ENCODE peak calls at places on chromosome 19, in four cellular contexts. J is GM12878, E is HCT116, H is WTC11. A is an unnamed sample.

GRCh38 chr19:10112037-10112751 is 701 bp downstream of the P2RY11 start:
- DNase-seq in J (no peak), E (no peak), H (no peak), A (no peak)

GRCh38 chr19:41445575-41445974 is 2.6 kb downstream of the ERICH4 start:
- DNase-seq in J (no peak), E (no peak), H (no peak), A (peak)

GRCh38 chr19:17475541-17476115 is 5.3 kb downstream of the SLC27A1 start:
- DNase-seq in J (no peak), E (peak), H (no peak), A (no peak)

GRCh38 chr19:18915639-18916038 is 3.5 kb downstream of the COPE start:
- DNase-seq in J (no peak), E (peak), H (peak), A (peak)

GRCh38 chr19:15622991-15623390 is 8.0 kb downstream of the CYP4F8 start:
- DNase-seq in J (no peak), E (no peak), H (no peak), A (no peak)

GRCh38 chr19:16235811-16236710 is 38.4 kb downstream of the AP1M1 start:
- DNase-seq in J (no peak), E (no peak), H (no peak), A (no peak)

GRCh38 chr19:52297601-52298358 is 811 bp downstream of the ZNF480 start:
- DNase-seq in J (no peak), E (no peak), H (no peak), A (no peak)

GRCh38 chr19:47157455-47158321 is 27.1 kb downstream of the SAE1 start:
- DNase-seq in J (no peak), E (no peak), H (peak), A (peak)

GRCh38 chr19:18854982-18855381 is 23.2 kb downstream of the UPF1 start:
- DNase-seq in J (no peak), E (no peak), H (no peak), A (no peak)

GRCh38 chr19:18851673-18852325 is 20.0 kb downstream of the UPF1 start:
- DNase-seq in J (no peak), E (no peak), H (no peak), A (no peak)

GRCh38 chr19:47595937-47596336 is 13.0 kb upstream of the BICRA start:
- DNase-seq in J (no peak), E (no peak), H (no peak), A (no peak)

GRCh38 chr19:51318687-51319675 is 7.5 kb downstream of the IGLON5 start:
- DNase-seq in J (no peak), E (no peak), H (no peak), A (no peak)

GRCh38 chr19:31126236-31126635 is 223.0 kb downstream of the TSHZ3 start:
- DNase-seq in J (no peak), E (no peak), H (no peak), A (no peak)

GRCh38 chr19:58556633-58557252 is 1.7 kb downstream of the UBE2M start:
- DNase-seq in J (no peak), E (no peak), H (no peak), A (no peak)

GRCh38 chr19:19040417-19040816 is 7.0 kb downstream of the ARMC6 start:
- DNase-seq in J (no peak), E (no peak), H (no peak), A (no peak)

GRCh38 chr19:48737360-48737998 is 2.9 kb downstream of the RASIP1 start:
- DNase-seq in J (no peak), E (no peak), H (peak), A (no peak)

GRCh38 chr19:40702337-40703012 is 12.0 kb upstream of the NUMBL start:
- DNase-seq in J (no peak), E (no peak), H (peak), A (peak)

GRCh38 chr19:34985249-34986022 is 14.7 kb upstream of the GRAMD1A start:
- DNase-seq in J (no peak), E (no peak), H (peak), A (peak)

GRCh38 chr19:15897738-15898276 is at the start of gene CYP4F2:
- DNase-seq in J (no peak), E (no peak), H (no peak), A (no peak)

GRCh38 chr19:34171539-34171876 is 796 bp upstream of the LSM14A start:
- DNase-seq in J (peak), E (no peak), H (no peak), A (no peak)

GRCh38 chr19:45821570-45821969 is 6.5 kb upstream of the RSPH6A start:
- DNase-seq in J (no peak), E (no peak), H (no peak), A (no peak)

GRCh38 chr19:45638930-45639729 is at the start of gene EML2:
- DNase-seq in J (no peak), E (no peak), H (peak), A (no peak)

GRCh38 chr19:5046339-5047039 is 77.6 kb downstream of the KDM4B start:
- DNase-seq in J (no peak), E (no peak), H (no peak), A (no peak)

GRCh38 chr19:47226426-47227346 is 4.3 kb downstream of the BBC3 start:
- DNase-seq in J (peak), E (peak), H (no peak), A (no peak)

GRCh38 chr19:22610121-22610520 is 24.0 kb upstream of the ZNF492 start:
- DNase-seq in J (no peak), E (no peak), H (no peak), A (no peak)

GRCh38 chr19:16945762-16946465 is 57.1 kb downstream of the F2RL3 start:
- DNase-seq in J (no peak), E (no peak), H (no peak), A (no peak)

GRCh38 chr19:33675501-33676124 is 53.9 kb downstream of the CHST8 start:
- DNase-seq in J (no peak), E (no peak), H (no peak), A (no peak)

GRCh38 chr19:54551293-54551692 is 22.3 kb upstream of the LILRA2 start:
- DNase-seq in J (peak), E (no peak), H (no peak), A (no peak)

GRCh38 chr19:29952646-29953045 is 10.6 kb downstream of the URI1 start:
- DNase-seq in J (no peak), E (no peak), H (no peak), A (no peak)

GRCh38 chr19:49151339-49152217 is 3.6 kb downstream of the HRC start:
- DNase-seq in J (no peak), E (peak), H (peak), A (peak)

GRCh38 chr19:46624958-46625661 is at the start of gene PTGIR:
- DNase-seq in J (no peak), E (no peak), H (no peak), A (no peak)

GRCh38 chr19:11853358-11853757 is 4.8 kb downstream of the ZNF439 start:
- DNase-seq in J (no peak), E (no peak), H (no peak), A (no peak)

GRCh38 chr19:31232220-31232619 is 117.0 kb downstream of the TSHZ3 start:
- DNase-seq in J (no peak), E (no peak), H (no peak), A (no peak)

GRCh38 chr19:6225232-6225635 is 54.5 kb downstream of the MLLT1 start:
- DNase-seq in J (no peak), E (no peak), H (no peak), A (no peak)

GRCh38 chr19:53103141-53103902 is at the start of gene ZNF160:
- DNase-seq in J (peak), E (peak), H (peak), A (peak)

GRCh38 chr19:21084343-21084742 is 2.3 kb downstream of the ZNF714 start:
- DNase-seq in J (peak), E (no peak), H (no peak), A (no peak)

GRCh38 chr19:34459614-34460013 is 21.9 kb upstream of the WTIP start:
- DNase-seq in J (no peak), E (no peak), H (no peak), A (no peak)

GRCh38 chr19:11539495-11540365 is 1.1 kb downstream of the CNN1 start:
- DNase-seq in J (no peak), E (no peak), H (peak), A (peak)

DNA sequence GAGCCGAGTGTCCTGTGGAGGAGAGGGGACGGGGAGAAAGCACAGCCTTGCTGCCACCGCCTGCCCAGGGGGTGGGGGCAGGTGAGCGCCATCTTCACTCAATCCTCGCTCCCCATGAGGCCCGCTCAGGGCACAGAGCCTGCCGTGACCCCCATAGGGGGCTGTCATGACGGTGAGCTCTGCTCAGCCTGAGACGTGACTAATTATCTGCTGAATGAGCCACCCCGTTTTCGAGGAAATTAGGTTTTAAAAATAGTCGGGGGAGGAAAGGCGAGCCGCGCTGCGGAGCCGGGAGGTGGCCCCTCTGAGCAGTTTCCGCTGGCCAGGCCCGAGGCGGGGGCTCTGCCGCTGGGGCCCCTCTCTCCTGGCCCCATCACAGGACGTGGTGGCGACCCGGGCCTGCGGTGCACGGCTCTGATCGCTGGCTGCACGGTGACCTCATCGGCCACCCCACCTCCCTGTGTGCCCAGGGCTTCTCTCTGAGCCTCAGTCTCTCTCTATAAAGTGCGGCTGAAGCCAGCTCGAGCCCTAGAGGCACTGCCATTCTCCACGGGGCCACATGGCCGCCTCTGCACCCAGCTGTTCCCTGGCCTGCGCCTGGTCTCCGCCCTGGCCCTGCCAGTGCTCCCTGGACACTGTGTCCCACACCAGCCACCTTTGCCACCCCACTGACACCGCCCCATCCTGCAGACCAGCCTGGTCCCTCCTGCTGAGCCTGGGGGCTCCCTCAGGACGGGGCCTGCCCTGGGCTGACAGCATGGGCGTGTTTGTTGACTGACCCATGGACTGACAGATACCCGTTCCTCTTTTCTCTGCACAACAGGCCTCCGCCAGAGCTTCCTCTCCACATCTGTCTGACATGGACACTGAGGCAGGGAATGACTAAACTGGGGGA is 28.3 kb downstream of the PIP5K1C start:
- DNase-seq in J (no peak), E (no peak), H (no peak), A (no peak)
- TF ChIP-seq SP1 in J (no peak), E (no peak), H (no peak), A (no peak)

GRCh38 chr19:38557205-38557799 is 60.5 kb downstream of the MAP4K1 start:
- DNase-seq in J (peak), E (no peak), H (no peak), A (no peak)
- TF ChIP-seq SP1 in J (peak), E (no peak), H (no peak), A (no peak)

GRCh38 chr19:43439183-43440063 is 24.7 kb downstream of the TEX101 start:
- DNase-seq in J (no peak), E (peak), H (no peak), A (no peak)
- TF ChIP-seq SP1 in J (no peak), E (peak), H (no peak), A (no peak)

GRCh38 chr19:2276429-2276989 is 5.5 kb downstream of the PEAK3 start:
- DNase-seq in J (no peak), E (no peak), H (no peak), A (no peak)

GRCh38 chr19:2275588-2276428 is 6.2 kb downstream of the PEAK3 start:
- DNase-seq in J (no peak), E (no peak), H (no peak), A (no peak)

GRCh38 chr19:2273356-2274184 is 8.4 kb downstream of the PEAK3 start:
- DNase-seq in J (peak), E (peak), H (peak), A (peak)

GRCh38 chr19:2274185-2274711 is 7.7 kb downstream of the PEAK3 start:
- DNase-seq in J (no peak), E (no peak), H (no peak), A (no peak)

DNA sequence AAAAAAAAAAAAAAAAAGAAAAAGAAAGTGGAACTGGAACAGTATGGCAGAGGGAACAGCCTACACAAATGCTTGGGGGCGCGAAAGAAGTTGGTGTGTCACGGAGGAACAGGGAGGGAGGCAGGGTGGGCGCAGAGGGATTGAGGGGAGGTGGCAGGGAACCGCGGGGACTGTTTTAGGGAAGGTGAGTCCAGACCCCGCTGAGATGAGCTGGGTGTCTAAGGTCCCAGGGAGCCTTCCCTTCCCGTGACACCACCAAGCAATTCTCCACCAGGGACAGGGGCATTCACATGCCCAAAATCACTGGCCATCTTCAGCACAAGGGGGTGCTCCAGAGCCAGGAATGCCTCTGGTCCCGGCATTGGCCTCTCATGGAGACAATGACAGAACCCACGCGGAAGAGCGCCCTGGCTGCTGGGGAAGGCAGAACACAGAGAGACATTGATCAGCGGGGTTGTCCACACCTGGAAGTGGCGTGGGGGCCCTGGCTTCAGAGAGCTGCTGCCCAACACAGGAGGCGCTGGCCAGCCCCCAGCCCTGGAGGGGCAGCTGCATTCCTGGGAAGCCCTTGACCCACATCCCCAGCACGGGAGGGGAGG is 6.9 kb downstream of the PEAK3 start:
- DNase-seq in J (no peak), E (no peak), H (peak), A (no peak)
- TF ChIP-seq SP1 in J (no peak), E (no peak), H (no peak), A (no peak)

GRCh38 chr19:7676854-7677253 is at the start of gene MCEMP1:
- DNase-seq in J (no peak), E (no peak), H (no peak), A (no peak)

GRCh38 chr19:7672522-7672921 is 3.7 kb downstream of the RETN start:
- DNase-seq in J (no peak), E (no peak), H (no peak), A (no peak)

GRCh38 chr19:7676376-7676775 is 514 bp upstream of the MCEMP1 start:
- DNase-seq in J (no peak), E (no peak), H (no peak), A (no peak)

GRCh38 chr19:7670790-7671189 is 1.9 kb downstream of the RETN start:
- DNase-seq in J (no peak), E (no peak), H (no peak), A (no peak)

DNA sequence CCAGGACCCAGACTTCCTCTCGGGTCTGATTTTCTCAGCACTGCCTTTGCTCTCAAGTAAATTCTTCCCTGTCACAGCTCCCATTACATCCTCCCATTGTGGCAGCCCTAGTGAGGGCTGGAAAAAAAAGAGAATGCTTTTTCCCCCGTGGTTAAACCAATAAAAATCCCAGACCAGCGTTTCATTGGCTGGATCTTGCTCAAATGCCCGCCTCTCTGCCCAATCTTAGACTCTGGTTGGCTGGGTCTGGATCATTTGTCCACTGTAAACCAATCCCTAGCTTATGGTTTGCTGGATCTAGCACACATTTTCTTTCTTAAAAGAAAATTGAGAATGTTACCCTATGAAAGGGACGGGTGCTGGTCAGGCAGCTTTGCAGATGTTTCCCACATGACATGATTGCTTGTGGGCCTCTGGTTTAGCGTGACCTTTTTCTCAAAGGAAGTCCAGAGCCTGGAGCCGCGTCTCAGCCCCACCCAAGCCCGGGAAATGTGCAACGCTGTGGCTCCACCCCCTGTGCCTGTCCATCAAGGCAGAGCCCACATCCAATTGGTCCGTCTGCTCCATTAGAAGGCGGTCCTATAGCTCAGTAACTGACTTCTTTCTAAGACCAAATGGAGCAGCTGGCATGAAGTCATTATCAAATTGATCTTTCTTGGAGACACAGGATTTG is 2.8 kb upstream of the MCEMP1 start:
- DNase-seq in J (no peak), E (peak), H (peak), A (peak)
- TF ChIP-seq SP1 in J (no peak), E (peak), H (no peak), A (peak)